ENCODE peak calls at places on chromosome 5, in five cellular contexts. One of them, this sample, is unnamed.

GRCh38 chr5:98529321-98529720 is 244.1 kb upstream of the RGMB start:
- DNase-seq in endodermal cell: no peak
- DNase-seq in cardiac muscle cell: no peak
- DNase-seq in activated T-helper 1 cell treated with Interleukin-2 at 50 U/mL for 16 hours: no peak
- DNase-seq in T-helper 2 cell: no peak
- DNase-seq in this sample: no peak

GRCh38 chr5:131423056-131423455 is 159.2 kb downstream of the CDC42SE2 start:
- DNase-seq in endodermal cell: no peak
- DNase-seq in cardiac muscle cell: peak
- DNase-seq in activated T-helper 1 cell treated with Interleukin-2 at 50 U/mL for 16 hours: no peak
- DNase-seq in T-helper 2 cell: no peak
- DNase-seq in this sample: no peak

GRCh38 chr5:165630211-165630866 is 2124.9 kb downstream of the MAT2B start:
- DNase-seq in endodermal cell: peak
- DNase-seq in cardiac muscle cell: peak
- DNase-seq in activated T-helper 1 cell treated with Interleukin-2 at 50 U/mL for 16 hours: no peak
- DNase-seq in T-helper 2 cell: peak
- DNase-seq in this sample: no peak

GRCh38 chr5:135457424-135458071 is 5.4 kb upstream of the TIFAB start:
- DNase-seq in endodermal cell: peak
- DNase-seq in cardiac muscle cell: peak
- DNase-seq in activated T-helper 1 cell treated with Interleukin-2 at 50 U/mL for 16 hours: peak
- DNase-seq in T-helper 2 cell: peak
- DNase-seq in this sample: peak

GRCh38 chr5:14277407-14278320 is 134.5 kb downstream of the TRIO start:
- DNase-seq in endodermal cell: no peak
- DNase-seq in cardiac muscle cell: no peak
- DNase-seq in activated T-helper 1 cell treated with Interleukin-2 at 50 U/mL for 16 hours: no peak
- DNase-seq in T-helper 2 cell: peak
- DNase-seq in this sample: no peak

GRCh38 chr5:54829686-54830085 is 155.7 kb downstream of the ESM1 start:
- DNase-seq in endodermal cell: no peak
- DNase-seq in cardiac muscle cell: no peak
- DNase-seq in activated T-helper 1 cell treated with Interleukin-2 at 50 U/mL for 16 hours: no peak
- DNase-seq in T-helper 2 cell: no peak
- DNase-seq in this sample: no peak

GRCh38 chr5:68303038-68303738 is 87.6 kb downstream of the PIK3R1 start:
- DNase-seq in endodermal cell: no peak
- DNase-seq in cardiac muscle cell: peak
- DNase-seq in activated T-helper 1 cell treated with Interleukin-2 at 50 U/mL for 16 hours: no peak
- DNase-seq in T-helper 2 cell: no peak
- DNase-seq in this sample: no peak

GRCh38 chr5:41161271-41161670 is 52.1 kb downstream of the C6 start:
- DNase-seq in endodermal cell: no peak
- DNase-seq in cardiac muscle cell: no peak
- DNase-seq in activated T-helper 1 cell treated with Interleukin-2 at 50 U/mL for 16 hours: no peak
- DNase-seq in T-helper 2 cell: no peak
- DNase-seq in this sample: no peak

GRCh38 chr5:138789771-138790242 is 36.6 kb downstream of the CTNNA1 start:
- DNase-seq in endodermal cell: peak
- DNase-seq in cardiac muscle cell: peak
- DNase-seq in activated T-helper 1 cell treated with Interleukin-2 at 50 U/mL for 16 hours: no peak
- DNase-seq in T-helper 2 cell: peak
- DNase-seq in this sample: no peak

GRCh38 chr5:16902846-16903245 is 33.2 kb downstream of the MYO10 start:
- DNase-seq in endodermal cell: no peak
- DNase-seq in cardiac muscle cell: peak
- DNase-seq in activated T-helper 1 cell treated with Interleukin-2 at 50 U/mL for 16 hours: no peak
- DNase-seq in T-helper 2 cell: no peak
- DNase-seq in this sample: no peak

GRCh38 chr5:62578540-62578939 is at the start of gene LRRC70:
- DNase-seq in endodermal cell: no peak
- DNase-seq in cardiac muscle cell: no peak
- DNase-seq in activated T-helper 1 cell treated with Interleukin-2 at 50 U/mL for 16 hours: no peak
- DNase-seq in T-helper 2 cell: peak
- DNase-seq in this sample: no peak

GRCh38 chr5:124747770-124748686 is 1.6 kb upstream of the ZNF608 start:
- DNase-seq in endodermal cell: no peak
- DNase-seq in cardiac muscle cell: peak
- DNase-seq in activated T-helper 1 cell treated with Interleukin-2 at 50 U/mL for 16 hours: no peak
- DNase-seq in T-helper 2 cell: no peak
- DNase-seq in this sample: no peak

GRCh38 chr5:42951169-42951846 is 88.8 kb downstream of the ANXA2R start:
- DNase-seq in endodermal cell: no peak
- DNase-seq in cardiac muscle cell: no peak
- DNase-seq in activated T-helper 1 cell treated with Interleukin-2 at 50 U/mL for 16 hours: peak
- DNase-seq in T-helper 2 cell: peak
- DNase-seq in this sample: peak

GRCh38 chr5:6633469-6634326 is 458 bp downstream of the SRD5A1 start:
- DNase-seq in endodermal cell: peak
- DNase-seq in cardiac muscle cell: peak
- DNase-seq in activated T-helper 1 cell treated with Interleukin-2 at 50 U/mL for 16 hours: no peak
- DNase-seq in T-helper 2 cell: no peak
- DNase-seq in this sample: peak

GRCh38 chr5:139812323-139812722 is 16.7 kb downstream of the PSD2 start:
- DNase-seq in endodermal cell: no peak
- DNase-seq in cardiac muscle cell: no peak
- DNase-seq in activated T-helper 1 cell treated with Interleukin-2 at 50 U/mL for 16 hours: no peak
- DNase-seq in T-helper 2 cell: no peak
- DNase-seq in this sample: no peak